ENCODE peak calls at places on chromosomes 11 and 22, in seven cellular contexts. One of them, this sample, is unnamed.

GRCh38 chr22:50002791-50003190 is 9.8 kb downstream of the IL17REL start:
- DNase-seq in PC-3: no peak
- DNase-seq in astrocyte of the spinal cord: no peak
- DNase-seq in H1: no peak
- DNase-seq in IMR-90: peak; percentile 27
- DNase-seq in colonic mucosa: no peak
- DNase-seq in mucosa of descending colon: no peak
- DNase-seq in this sample: peak; percentile 37

GRCh38 chr11:101618691-101619090 is 34.9 kb upstream of the TRPC6 start:
- DNase-seq in colonic mucosa: no peak
- DNase-seq in mucosa of descending colon: no peak
- DNase-seq in IMR-90: peak; percentile 93
- DNase-seq in PC-3: peak; percentile 74
- DNase-seq in H1: no peak
- DNase-seq in astrocyte of the spinal cord: peak; percentile 59
- DNase-seq in this sample: peak; percentile 65

GRCh38 chr22:10961043-10961860 is 4566.7 kb upstream of the OR11H1 start:
- DNase-seq in astrocyte of the spinal cord: no peak
- DNase-seq in colonic mucosa: no peak
- DNase-seq in mucosa of descending colon: no peak
- DNase-seq in H1: no peak
- DNase-seq in IMR-90: no peak
- DNase-seq in PC-3: no peak
- DNase-seq in this sample: no peak

GRCh38 chr11:70462818-70463477 is 64.6 kb downstream of the CTTN start:
- DNase-seq in colonic mucosa: no peak
- DNase-seq in PC-3: no peak
- DNase-seq in IMR-90: no peak
- DNase-seq in H1: no peak
- DNase-seq in mucosa of descending colon: no peak
- DNase-seq in astrocyte of the spinal cord: no peak
- DNase-seq in this sample: no peak

GRCh38 chr11:2989551-2989950 is 2.6 kb downstream of the NAP1L4 start:
- DNase-seq in IMR-90: no peak
- DNase-seq in colonic mucosa: no peak
- DNase-seq in astrocyte of the spinal cord: no peak
- DNase-seq in PC-3: no peak
- DNase-seq in H1: no peak
- DNase-seq in mucosa of descending colon: no peak
- DNase-seq in this sample: no peak

GRCh38 chr11:70040452-70040851 is 37.7 kb upstream of the ANO1 start:
- DNase-seq in H1: no peak
- DNase-seq in IMR-90: no peak
- DNase-seq in mucosa of descending colon: no peak
- DNase-seq in astrocyte of the spinal cord: no peak
- DNase-seq in colonic mucosa: no peak
- DNase-seq in PC-3: no peak
- DNase-seq in this sample: no peak

GRCh38 chr11:117303101-117303500 is 12.0 kb downstream of the BACE1-AS start:
- DNase-seq in IMR-90: no peak
- DNase-seq in PC-3: no peak
- DNase-seq in mucosa of descending colon: no peak
- DNase-seq in H1: no peak
- DNase-seq in colonic mucosa: no peak
- DNase-seq in astrocyte of the spinal cord: no peak
- DNase-seq in this sample: no peak

GRCh38 chr11:95715777-95716241 is 73.8 kb downstream of the FAM76B start:
- DNase-seq in IMR-90: no peak
- DNase-seq in mucosa of descending colon: no peak
- DNase-seq in PC-3: peak; percentile 46
- DNase-seq in H1: no peak
- DNase-seq in colonic mucosa: no peak
- DNase-seq in astrocyte of the spinal cord: peak; percentile 66
- DNase-seq in this sample: no peak

GRCh38 chr11:46315033-46315738 is 32.1 kb upstream of the DGKZ start:
- DNase-seq in H1: peak; percentile 77
- DNase-seq in PC-3: peak; percentile 89
- DNase-seq in astrocyte of the spinal cord: peak; percentile 82
- DNase-seq in colonic mucosa: peak; percentile 84
- DNase-seq in IMR-90: peak; percentile 71
- DNase-seq in mucosa of descending colon: peak; percentile 88
- DNase-seq in this sample: peak; percentile 79

GRCh38 chr11:110522456-110522855 is 92.7 kb downstream of the FDX1 start:
- DNase-seq in astrocyte of the spinal cord: no peak
- DNase-seq in mucosa of descending colon: no peak
- DNase-seq in colonic mucosa: no peak
- DNase-seq in PC-3: no peak
- DNase-seq in H1: no peak
- DNase-seq in IMR-90: no peak
- DNase-seq in this sample: no peak

GRCh38 chr11:13261600-13262061 is 16.0 kb upstream of the BMAL1 start:
- DNase-seq in H1: no peak
- DNase-seq in astrocyte of the spinal cord: peak; percentile 80
- DNase-seq in IMR-90: peak; percentile 87
- DNase-seq in colonic mucosa: no peak
- DNase-seq in mucosa of descending colon: no peak
- DNase-seq in PC-3: peak; percentile 92
- DNase-seq in this sample: peak; percentile 89

GRCh38 chr11:31827458-31828206 is 16.5 kb upstream of the PAX6 start:
- DNase-seq in astrocyte of the spinal cord: no peak
- DNase-seq in H1: no peak
- DNase-seq in colonic mucosa: no peak
- DNase-seq in IMR-90: peak; percentile 56
- DNase-seq in mucosa of descending colon: no peak
- DNase-seq in PC-3: no peak
- DNase-seq in this sample: peak; percentile 55

GRCh38 chr11:31542862-31543261 is 33.3 kb downstream of the ELP4 start:
- DNase-seq in mucosa of descending colon: no peak
- DNase-seq in astrocyte of the spinal cord: no peak
- DNase-seq in H1: no peak
- DNase-seq in IMR-90: no peak
- DNase-seq in PC-3: no peak
- DNase-seq in colonic mucosa: no peak
- DNase-seq in this sample: no peak

GRCh38 chr11:75776546-75776945 is 8.0 kb downstream of the DGAT2 start:
- DNase-seq in IMR-90: no peak
- DNase-seq in H1: no peak
- DNase-seq in colonic mucosa: no peak
- DNase-seq in astrocyte of the spinal cord: no peak
- DNase-seq in PC-3: no peak
- DNase-seq in mucosa of descending colon: no peak
- DNase-seq in this sample: no peak

GRCh38 chr22:24060375-24060788 is 49.3 kb downstream of the CABIN1 start:
- DNase-seq in colonic mucosa: no peak
- DNase-seq in PC-3: peak; percentile 83
- DNase-seq in astrocyte of the spinal cord: peak; percentile 93
- DNase-seq in H1: no peak
- DNase-seq in mucosa of descending colon: peak; percentile 22
- DNase-seq in IMR-90: peak; percentile 96
- DNase-seq in this sample: peak; percentile 85

GRCh38 chr11:93963072-93963471 is 58.1 kb upstream of the HEPHL1 start:
- DNase-seq in IMR-90: no peak
- DNase-seq in H1: no peak
- DNase-seq in mucosa of descending colon: no peak
- DNase-seq in astrocyte of the spinal cord: no peak
- DNase-seq in PC-3: no peak
- DNase-seq in colonic mucosa: no peak
- DNase-seq in this sample: no peak

GRCh38 chr11:60992842-60993409 is 21.4 kb downstream of the CD6 start:
- DNase-seq in mucosa of descending colon: no peak
- DNase-seq in astrocyte of the spinal cord: no peak
- DNase-seq in PC-3: no peak
- DNase-seq in colonic mucosa: no peak
- DNase-seq in H1: no peak
- DNase-seq in IMR-90: no peak
- DNase-seq in this sample: no peak

GRCh38 chr11:2542406-2542805 is 97.6 kb downstream of the KCNQ1 start:
- DNase-seq in colonic mucosa: no peak
- DNase-seq in PC-3: no peak
- DNase-seq in mucosa of descending colon: no peak
- DNase-seq in astrocyte of the spinal cord: no peak
- DNase-seq in IMR-90: no peak
- DNase-seq in H1: no peak
- DNase-seq in this sample: no peak

GRCh38 chr11:65900125-65900898 is at the start of gene FOSL1:
- DNase-seq in colonic mucosa: peak; percentile 96
- DNase-seq in PC-3: peak; percentile 99
- DNase-seq in H1: peak; percentile 91
- DNase-seq in mucosa of descending colon: peak; percentile 96
- DNase-seq in IMR-90: peak; percentile 97
- DNase-seq in astrocyte of the spinal cord: peak; percentile 98
- DNase-seq in this sample: peak; percentile 96

GRCh38 chr11:120565436-120566155 is 54.0 kb downstream of the GRIK4 start:
- DNase-seq in colonic mucosa: no peak
- DNase-seq in PC-3: no peak
- DNase-seq in mucosa of descending colon: no peak
- DNase-seq in IMR-90: no peak
- DNase-seq in astrocyte of the spinal cord: no peak
- DNase-seq in H1: no peak
- DNase-seq in this sample: no peak

GRCh38 chr11:33933607-33934006 is 41.7 kb upstream of the LMO2 start:
- DNase-seq in astrocyte of the spinal cord: no peak
- DNase-seq in PC-3: no peak
- DNase-seq in H1: no peak
- DNase-seq in mucosa of descending colon: no peak
- DNase-seq in colonic mucosa: no peak
- DNase-seq in IMR-90: no peak
- DNase-seq in this sample: no peak

DNA sequence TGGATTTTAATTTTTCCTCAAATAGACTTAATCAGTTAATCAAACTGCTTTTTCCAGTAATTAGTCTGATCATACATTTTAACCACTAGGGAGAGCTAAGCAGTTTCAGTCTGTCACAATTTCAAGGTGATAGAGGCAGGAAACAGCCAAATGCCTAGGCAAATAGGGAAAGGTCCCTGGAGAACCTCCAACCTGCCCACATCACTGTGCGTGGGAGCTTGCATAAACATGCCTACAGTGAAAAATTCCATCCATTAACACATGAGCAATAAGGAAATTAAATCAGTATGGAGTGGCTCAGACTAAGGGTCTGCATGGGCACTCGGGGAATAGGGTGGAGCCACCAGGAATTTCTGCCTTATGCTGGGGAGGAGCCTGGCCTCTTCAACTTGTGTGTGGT is 74.6 kb downstream of the AASDHPPT start:
- DNase-seq in mucosa of descending colon: no peak
- DNase-seq in colonic mucosa: no peak
- DNase-seq in astrocyte of the spinal cord: peak; percentile 19
- DNase-seq in H1: no peak
- DNase-seq in PC-3: peak; percentile 58
- DNase-seq in IMR-90: peak; percentile 17
- DNase-seq in this sample: no peak
- TF ChIP-seq CTCF in mucosa of descending colon: no peak
- TF ChIP-seq CTCF in colonic mucosa: no peak
- TF ChIP-seq CTCF in astrocyte of the spinal cord: no peak
- TF ChIP-seq CTCF in H1: peak; percentile 29
- TF ChIP-seq CTCF in PC-3: peak; percentile 55
- TF ChIP-seq CTCF in IMR-90: no peak
- TF ChIP-seq CTCF in this sample: peak; percentile 11

DNA sequence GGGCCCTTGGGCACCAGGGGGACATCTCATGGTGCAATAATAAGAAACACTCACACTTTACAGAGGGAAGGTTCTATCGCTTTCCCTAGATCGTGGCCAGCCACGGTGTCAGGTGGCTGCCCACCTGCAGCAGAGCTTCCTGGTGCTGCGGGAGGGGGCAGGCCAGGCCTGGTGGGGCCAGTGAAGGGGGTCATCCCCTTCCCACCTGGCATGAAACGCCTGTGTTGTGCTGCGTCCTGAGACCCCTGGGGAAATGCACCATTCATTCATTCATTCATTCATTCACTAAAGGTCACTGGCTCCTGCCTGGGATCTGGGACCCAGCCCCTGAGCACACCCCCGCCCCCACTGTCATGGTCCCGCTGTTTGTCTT is 394 bp upstream of the RHOD start:
- DNase-seq in astrocyte of the spinal cord: no peak
- DNase-seq in colonic mucosa: no peak
- DNase-seq in PC-3: no peak
- DNase-seq in mucosa of descending colon: no peak
- DNase-seq in IMR-90: no peak
- DNase-seq in H1: no peak
- DNase-seq in this sample: no peak
- H3K4me3 ChIP-seq in astrocyte of the spinal cord: peak overlapping the region; percentile 54
- H3K4me3 ChIP-seq in colonic mucosa: peak overlapping the region; percentile 47
- H3K4me3 ChIP-seq in PC-3: peak overlapping the region; percentile 77
- H3K4me3 ChIP-seq in mucosa of descending colon: no peak overlapping the region
- H3K4me3 ChIP-seq in IMR-90: peak overlapping the region; percentile 54
- H3K4me3 ChIP-seq in H1: peak overlapping the region; percentile 68
- H3K4me3 ChIP-seq in this sample: peak overlapping the region; percentile 64

GRCh38 chr11:92141725-92142124 is 82.9 kb upstream of the FAT3 start:
- DNase-seq in colonic mucosa: no peak
- DNase-seq in mucosa of descending colon: no peak
- DNase-seq in PC-3: no peak
- DNase-seq in IMR-90: no peak
- DNase-seq in H1: no peak
- DNase-seq in astrocyte of the spinal cord: no peak
- DNase-seq in this sample: no peak

GRCh38 chr11:92141159-92141558 is 83.5 kb upstream of the FAT3 start:
- DNase-seq in mucosa of descending colon: no peak
- DNase-seq in astrocyte of the spinal cord: no peak
- DNase-seq in PC-3: no peak
- DNase-seq in colonic mucosa: no peak
- DNase-seq in IMR-90: no peak
- DNase-seq in H1: no peak
- DNase-seq in this sample: no peak

GRCh38 chr11:92131289-92131890 is 93.2 kb upstream of the FAT3 start:
- DNase-seq in H1: no peak
- DNase-seq in mucosa of descending colon: no peak
- DNase-seq in astrocyte of the spinal cord: no peak
- DNase-seq in IMR-90: no peak
- DNase-seq in PC-3: peak; percentile 63
- DNase-seq in colonic mucosa: no peak
- DNase-seq in this sample: peak; percentile 21

GRCh38 chr11:92140021-92140420 is 84.6 kb upstream of the FAT3 start:
- DNase-seq in PC-3: no peak
- DNase-seq in H1: no peak
- DNase-seq in astrocyte of the spinal cord: no peak
- DNase-seq in colonic mucosa: no peak
- DNase-seq in IMR-90: no peak
- DNase-seq in mucosa of descending colon: no peak
- DNase-seq in this sample: no peak

DNA sequence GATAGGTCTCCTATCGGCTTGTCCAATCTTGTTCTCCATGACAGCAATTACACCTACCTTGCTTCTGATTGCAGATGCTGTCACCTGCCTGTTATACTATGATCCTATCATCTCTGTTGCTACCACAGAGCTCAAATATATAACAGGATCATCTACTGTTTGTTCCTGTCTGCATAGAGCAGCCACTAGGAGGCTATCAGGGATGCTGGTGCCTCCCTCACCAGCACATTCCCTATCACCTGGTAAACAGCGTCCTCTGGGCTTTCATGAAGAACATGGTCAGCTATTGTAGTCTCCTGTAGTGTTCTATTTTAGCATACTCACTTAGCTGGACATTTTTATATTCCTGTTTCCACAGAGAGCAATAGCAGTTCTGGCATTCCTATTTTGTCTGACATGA is 87.8 kb upstream of the FAT3 start:
- DNase-seq in mucosa of descending colon: no peak
- DNase-seq in PC-3: peak; percentile 51
- DNase-seq in colonic mucosa: no peak
- DNase-seq in IMR-90: no peak
- DNase-seq in H1: no peak
- DNase-seq in astrocyte of the spinal cord: no peak
- DNase-seq in this sample: no peak
- TF ChIP-seq CTCF in mucosa of descending colon: no peak
- TF ChIP-seq CTCF in PC-3: peak; percentile 58
- TF ChIP-seq CTCF in colonic mucosa: no peak
- TF ChIP-seq CTCF in IMR-90: no peak
- TF ChIP-seq CTCF in H1: peak; percentile 81
- TF ChIP-seq CTCF in astrocyte of the spinal cord: no peak
- TF ChIP-seq CTCF in this sample: no peak

GRCh38 chr11:122981388-122982264 is at the start of gene BSX:
- DNase-seq in IMR-90: peak; percentile 17
- DNase-seq in H1: peak; percentile 78
- DNase-seq in PC-3: peak; percentile 55
- DNase-seq in colonic mucosa: peak; percentile 38
- DNase-seq in mucosa of descending colon: peak; percentile 53
- DNase-seq in astrocyte of the spinal cord: peak; percentile 47
- DNase-seq in this sample: peak; percentile 47
- H3K4me3 ChIP-seq in IMR-90: no peak within 1 kb of the TSS
- H3K4me3 ChIP-seq in H1: peak within 1 kb of the TSS; percentile 37
- H3K4me3 ChIP-seq in PC-3: no peak within 1 kb of the TSS
- H3K4me3 ChIP-seq in colonic mucosa: no peak within 1 kb of the TSS
- H3K4me3 ChIP-seq in mucosa of descending colon: no peak within 1 kb of the TSS
- H3K4me3 ChIP-seq in astrocyte of the spinal cord: no peak within 1 kb of the TSS
- H3K4me3 ChIP-seq in this sample: no peak within 1 kb of the TSS